ENCODE peak calls at places on chromosomes 2 and 18, in five cellular contexts. One of them, this sample, is unnamed.

GRCh38 chr2:185979546-185980071 is 241.0 kb downstream of the FSIP2 start:
- DNase-seq in H9: no peak
- DNase-seq in trophoblast cell: peak; percentile 51
- DNase-seq in neuronal stem cell: no peak
- DNase-seq in H1: no peak
- DNase-seq in this sample: peak; percentile 52

GRCh38 chr2:157672129-157672528 is 43.5 kb upstream of the ACVR1C start:
- DNase-seq in trophoblast cell: no peak
- DNase-seq in H1: no peak
- DNase-seq in neuronal stem cell: no peak
- DNase-seq in H9: no peak
- DNase-seq in this sample: no peak

GRCh38 chr2:200239216-200239615 is 67.3 kb upstream of the SPATS2L start:
- DNase-seq in H9: no peak
- DNase-seq in trophoblast cell: no peak
- DNase-seq in neuronal stem cell: peak; percentile 5
- DNase-seq in H1: no peak
- DNase-seq in this sample: peak; percentile 66

GRCh38 chr2:32008811-32009478 is 1.9 kb downstream of the MEMO1 start:
- DNase-seq in H9: no peak
- DNase-seq in trophoblast cell: no peak
- DNase-seq in H1: no peak
- DNase-seq in neuronal stem cell: peak; percentile 14
- DNase-seq in this sample: peak; percentile 60

GRCh38 chr2:25257032-25257455 is 84.7 kb downstream of the DNMT3A start:
- DNase-seq in neuronal stem cell: no peak
- DNase-seq in H1: no peak
- DNase-seq in trophoblast cell: no peak
- DNase-seq in H9: no peak
- DNase-seq in this sample: peak; percentile 93

GRCh38 chr18:3368193-3368592 is 81.8 kb upstream of the TGIF1 start:
- DNase-seq in trophoblast cell: no peak
- DNase-seq in neuronal stem cell: no peak
- DNase-seq in H1: no peak
- DNase-seq in H9: no peak
- DNase-seq in this sample: peak; percentile 19

GRCh38 chr2:29770846-29771245 is 150.5 kb downstream of the ALK start:
- DNase-seq in H9: no peak
- DNase-seq in neuronal stem cell: no peak
- DNase-seq in trophoblast cell: no peak
- DNase-seq in H1: no peak
- DNase-seq in this sample: no peak

GRCh38 chr18:2881490-2882195 is 34.8 kb downstream of the EMILIN2 start:
- DNase-seq in H1: no peak
- DNase-seq in neuronal stem cell: no peak
- DNase-seq in trophoblast cell: no peak
- DNase-seq in H9: no peak
- DNase-seq in this sample: no peak

GRCh38 chr2:117820444-117820843 is 6.0 kb downstream of the DDX18 start:
- DNase-seq in neuronal stem cell: no peak
- DNase-seq in H1: no peak
- DNase-seq in H9: no peak
- DNase-seq in trophoblast cell: no peak
- DNase-seq in this sample: no peak

GRCh38 chr2:88074854-88075292 is 7.2 kb downstream of the SMYD1 start:
- DNase-seq in trophoblast cell: no peak
- DNase-seq in H9: no peak
- DNase-seq in H1: no peak
- DNase-seq in neuronal stem cell: no peak
- DNase-seq in this sample: peak; percentile 65

GRCh38 chr2:227237786-227238185 is 73.4 kb downstream of the COL4A3 start:
- DNase-seq in neuronal stem cell: no peak
- DNase-seq in H9: no peak
- DNase-seq in trophoblast cell: no peak
- DNase-seq in H1: no peak
- DNase-seq in this sample: no peak

GRCh38 chr18:69469444-69469919 is 68.8 kb downstream of the DOK6 start:
- DNase-seq in H9: peak; percentile 63
- DNase-seq in H1: peak; percentile 67
- DNase-seq in trophoblast cell: no peak
- DNase-seq in neuronal stem cell: no peak
- DNase-seq in this sample: no peak

GRCh38 chr2:223860809-223861738 is 23.7 kb upstream of the AP1S3 start:
- DNase-seq in H9: no peak
- DNase-seq in H1: no peak
- DNase-seq in neuronal stem cell: no peak
- DNase-seq in trophoblast cell: peak; percentile 63
- DNase-seq in this sample: peak; percentile 64

GRCh38 chr2:9778012-9778411 is 65.3 kb upstream of the TAF1B start:
- DNase-seq in H1: no peak
- DNase-seq in H9: peak; percentile 55
- DNase-seq in trophoblast cell: no peak
- DNase-seq in neuronal stem cell: no peak
- DNase-seq in this sample: no peak

GRCh38 chr2:212034841-212035585 is 503.6 kb downstream of the ERBB4 start:
- DNase-seq in trophoblast cell: no peak
- DNase-seq in H9: no peak
- DNase-seq in H1: no peak
- DNase-seq in neuronal stem cell: no peak
- DNase-seq in this sample: no peak
- H2BK120ac ChIP-seq in trophoblast cell: no peak overlapping the region
- H2BK120ac ChIP-seq in H9: no peak overlapping the region
- H2BK120ac ChIP-seq in H1: no peak overlapping the region
- H2BK120ac ChIP-seq in neuronal stem cell: no peak overlapping the region
- H2BK120ac ChIP-seq in this sample: no peak overlapping the region

DNA sequence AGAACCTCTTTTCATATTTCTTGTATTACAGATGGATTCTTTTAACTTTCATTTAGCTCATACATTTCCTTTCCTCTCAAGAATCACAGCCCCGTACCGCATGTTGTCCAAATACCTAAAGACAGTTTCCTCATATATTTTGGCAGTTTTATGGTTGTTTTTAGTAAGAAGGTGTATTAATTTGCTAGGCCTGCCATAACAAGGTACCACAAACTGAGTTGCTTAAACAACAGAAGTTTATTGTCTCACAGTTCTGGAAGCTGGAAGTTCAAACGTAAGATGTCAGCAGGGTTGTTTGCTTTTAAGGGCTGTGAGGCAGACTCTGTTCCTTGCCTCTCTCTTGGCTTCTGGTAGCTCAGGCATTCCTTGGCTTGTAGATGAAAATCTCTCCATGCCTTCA is 343.2 kb upstream of the TNP1 start:
- DNase-seq in trophoblast cell: peak; percentile 1
- DNase-seq in neuronal stem cell: no peak
- DNase-seq in H1: no peak
- DNase-seq in H9: no peak
- DNase-seq in this sample: no peak
- H2BK12ac ChIP-seq in trophoblast cell: no peak overlapping the region
- H2BK12ac ChIP-seq in neuronal stem cell: no peak overlapping the region
- H2BK12ac ChIP-seq in H1: no peak overlapping the region
- H2BK12ac ChIP-seq in H9: no peak overlapping the region
- H2BK12ac ChIP-seq in this sample: no peak overlapping the region

GRCh38 chr2:188132385-188132784 is 159.3 kb upstream of the GULP1 start:
- DNase-seq in H1: no peak
- DNase-seq in trophoblast cell: no peak
- DNase-seq in H9: no peak
- DNase-seq in neuronal stem cell: no peak
- DNase-seq in this sample: no peak
- H2BK120ac ChIP-seq in H1: no peak overlapping the region
- H2BK120ac ChIP-seq in trophoblast cell: no peak overlapping the region
- H2BK120ac ChIP-seq in H9: no peak overlapping the region
- H2BK120ac ChIP-seq in neuronal stem cell: no peak overlapping the region
- H2BK120ac ChIP-seq in this sample: no peak overlapping the region

GRCh38 chr18:72613589-72613988 is 69.4 kb upstream of the CBLN2 start:
- DNase-seq in H1: no peak
- DNase-seq in neuronal stem cell: no peak
- DNase-seq in trophoblast cell: no peak
- DNase-seq in H9: no peak
- DNase-seq in this sample: no peak

GRCh38 chr18:72612894-72613537 is 68.9 kb upstream of the CBLN2 start:
- DNase-seq in trophoblast cell: no peak
- DNase-seq in H9: no peak
- DNase-seq in neuronal stem cell: no peak
- DNase-seq in H1: no peak
- DNase-seq in this sample: no peak
- H2BK12ac ChIP-seq in trophoblast cell: no peak overlapping the region
- H2BK12ac ChIP-seq in H9: no peak overlapping the region
- H2BK12ac ChIP-seq in neuronal stem cell: no peak overlapping the region
- H2BK12ac ChIP-seq in H1: no peak overlapping the region
- H2BK12ac ChIP-seq in this sample: no peak overlapping the region

DNA sequence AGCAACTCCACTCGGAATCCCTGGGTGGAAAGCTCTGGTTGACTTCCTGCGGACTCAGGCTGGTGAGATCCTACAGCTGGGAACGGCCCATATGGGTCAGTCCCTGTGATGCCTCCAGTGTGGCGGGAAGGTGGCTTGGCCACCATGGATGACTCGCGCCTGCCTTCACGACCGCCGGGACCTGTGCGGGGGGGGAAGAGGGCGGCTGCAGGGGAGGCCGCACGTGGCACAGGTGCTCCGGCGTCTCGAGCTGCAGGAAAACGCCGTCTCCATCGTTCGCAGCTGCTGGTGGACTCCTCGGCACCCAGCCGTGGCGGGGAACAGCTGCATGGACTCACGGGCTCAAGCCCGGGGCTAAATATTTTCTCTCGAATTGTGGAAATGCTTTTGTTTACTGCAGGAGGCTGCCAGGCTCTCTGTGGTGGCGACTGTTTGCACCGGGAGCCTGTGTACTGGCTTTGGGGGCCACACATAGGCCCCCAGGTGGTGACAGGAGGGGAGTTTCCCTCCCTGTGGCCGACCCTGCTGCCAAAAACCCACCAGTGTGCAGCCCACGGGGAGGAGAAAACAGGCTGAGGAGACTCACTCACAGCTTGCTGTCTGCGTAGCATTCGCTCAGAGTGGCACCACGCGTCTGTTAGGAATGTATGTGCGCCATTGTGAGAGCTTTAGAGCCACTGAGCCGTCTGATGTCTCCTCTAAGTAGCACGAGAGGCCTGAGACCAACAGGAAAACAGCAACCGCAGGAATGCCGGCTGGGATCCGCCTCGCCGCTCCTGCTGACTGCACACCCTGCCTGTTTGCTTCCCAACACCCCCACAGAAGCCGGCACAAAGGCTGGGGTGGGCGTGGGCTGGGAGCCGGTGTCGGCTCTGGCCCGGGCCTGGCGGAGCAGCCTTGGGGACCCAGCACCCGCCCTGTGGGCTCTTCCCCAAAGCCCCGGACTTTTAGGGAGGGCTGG is 89.2 kb downstream of the NFATC1 start:
- DNase-seq in trophoblast cell: peak; percentile 32
- DNase-seq in H9: no peak
- DNase-seq in neuronal stem cell: peak; percentile 24
- DNase-seq in H1: no peak
- DNase-seq in this sample: peak; percentile 94
- H2BK120ac ChIP-seq in trophoblast cell: peak overlapping the region; percentile 16
- H2BK120ac ChIP-seq in H9: no peak overlapping the region
- H2BK120ac ChIP-seq in neuronal stem cell: peak overlapping the region; percentile 4
- H2BK120ac ChIP-seq in H1: no peak overlapping the region
- H2BK120ac ChIP-seq in this sample: peak overlapping the region; percentile 67

DNA sequence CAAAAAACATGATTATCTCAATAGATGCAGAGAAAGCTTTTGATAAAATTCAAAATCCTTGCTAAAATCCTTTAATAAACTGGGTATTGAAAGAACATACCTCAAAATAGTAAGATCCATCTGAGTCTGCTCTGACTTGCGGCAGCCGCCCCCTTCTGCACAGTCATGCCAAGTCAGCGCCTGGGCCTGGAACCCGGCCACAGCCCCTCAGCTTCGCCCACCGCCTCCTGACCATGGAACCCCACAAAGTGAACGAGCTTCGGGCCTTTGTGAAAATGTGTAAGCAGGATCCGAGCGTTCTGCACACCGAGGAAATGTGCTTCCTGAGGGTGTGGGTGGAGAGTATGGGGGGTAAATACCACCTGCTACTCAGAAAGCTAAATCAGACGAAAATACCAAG is 270.9 kb upstream of the TFPI start:
- DNase-seq in H9: no peak
- DNase-seq in neuronal stem cell: no peak
- DNase-seq in trophoblast cell: no peak
- DNase-seq in H1: no peak
- DNase-seq in this sample: no peak
- H2BK12ac ChIP-seq in H9: no peak overlapping the region
- H2BK12ac ChIP-seq in neuronal stem cell: no peak overlapping the region
- H2BK12ac ChIP-seq in trophoblast cell: no peak overlapping the region
- H2BK12ac ChIP-seq in H1: no peak overlapping the region
- H2BK12ac ChIP-seq in this sample: no peak overlapping the region

GRCh38 chr2:47520825-47521665 is 118.1 kb downstream of the MSH2 start:
- DNase-seq in H1: peak; percentile 61
- DNase-seq in neuronal stem cell: no peak
- DNase-seq in trophoblast cell: peak; percentile 19
- DNase-seq in H9: peak; percentile 64
- DNase-seq in this sample: no peak
- H2BK120ac ChIP-seq in H1: no peak overlapping the region
- H2BK120ac ChIP-seq in neuronal stem cell: no peak overlapping the region
- H2BK120ac ChIP-seq in trophoblast cell: no peak overlapping the region
- H2BK120ac ChIP-seq in H9: no peak overlapping the region
- H2BK120ac ChIP-seq in this sample: no peak overlapping the region

GRCh38 chr18:58112174-58112573 is 68.1 kb downstream of the NEDD4L start:
- DNase-seq in neuronal stem cell: no peak
- DNase-seq in trophoblast cell: no peak
- DNase-seq in H9: no peak
- DNase-seq in H1: no peak
- DNase-seq in this sample: no peak
- H2BK12ac ChIP-seq in neuronal stem cell: no peak overlapping the region
- H2BK12ac ChIP-seq in trophoblast cell: no peak overlapping the region
- H2BK12ac ChIP-seq in H9: no peak overlapping the region
- H2BK12ac ChIP-seq in H1: no peak overlapping the region
- H2BK12ac ChIP-seq in this sample: no peak overlapping the region

GRCh38 chr2:207513577-207514257 is 16.0 kb upstream of the CREB1 start:
- DNase-seq in neuronal stem cell: no peak
- DNase-seq in trophoblast cell: peak; percentile 41
- DNase-seq in H1: no peak
- DNase-seq in H9: no peak
- DNase-seq in this sample: peak; percentile 93
- H2BK120ac ChIP-seq in neuronal stem cell: no peak overlapping the region
- H2BK120ac ChIP-seq in trophoblast cell: no peak overlapping the region
- H2BK120ac ChIP-seq in H1: no peak overlapping the region
- H2BK120ac ChIP-seq in H9: no peak overlapping the region
- H2BK120ac ChIP-seq in this sample: no peak overlapping the region

This sample was measured in mesenchymal stem cell.